ENCODE peak calls at places on chromosomes 11 and 22, in nine cellular contexts. One of them, this sample, is unnamed. For H3K9me3 and H3K4me1, the result is how much of the 10 kb centered on the place peaks cover.

GRCh38 chr11:124762077-124762623 is at the start of gene ESAM:
- DNase-seq in Peyer's patch: peak
- DNase-seq in A549: peak
- DNase-seq in cardiac muscle cell: peak
- DNase-seq in psoas muscle: peak
- DNase-seq in GM23248: peak
- DNase-seq in SJSA1: no peak
- DNase-seq in H9: peak
- DNase-seq in CD4-positive, CD25-positive, alpha-beta regulatory T cell: peak
- DNase-seq in this sample: no peak

GRCh38 chr11:124760806-124761205 is 1.3 kb downstream of the ESAM start:
- DNase-seq in Peyer's patch: no peak
- DNase-seq in A549: no peak
- DNase-seq in cardiac muscle cell: no peak
- DNase-seq in psoas muscle: no peak
- DNase-seq in GM23248: no peak
- DNase-seq in SJSA1: no peak
- DNase-seq in H9: no peak
- DNase-seq in CD4-positive, CD25-positive, alpha-beta regulatory T cell: no peak
- DNase-seq in this sample: no peak

GRCh38 chr11:18243783-18244362 is 4.6 kb downstream of the SAA2 start:
- DNase-seq in Peyer's patch: peak
- DNase-seq in A549: peak
- DNase-seq in cardiac muscle cell: peak
- DNase-seq in psoas muscle: no peak
- DNase-seq in GM23248: peak
- DNase-seq in SJSA1: peak
- DNase-seq in H9: peak
- DNase-seq in CD4-positive, CD25-positive, alpha-beta regulatory T cell: peak
- DNase-seq in this sample: peak

GRCh38 chr11:110710520-110711381 is 1.5 kb downstream of the ARHGAP20 start:
- DNase-seq in Peyer's patch: peak
- DNase-seq in A549: no peak
- DNase-seq in cardiac muscle cell: peak
- DNase-seq in psoas muscle: peak
- DNase-seq in GM23248: peak
- DNase-seq in SJSA1: peak
- DNase-seq in H9: peak
- DNase-seq in CD4-positive, CD25-positive, alpha-beta regulatory T cell: no peak
- DNase-seq in this sample: peak

GRCh38 chr11:128708660-128709059 is 14.8 kb downstream of the FLI1 start:
- DNase-seq in Peyer's patch: no peak
- DNase-seq in A549: no peak
- DNase-seq in cardiac muscle cell: no peak
- DNase-seq in psoas muscle: no peak
- DNase-seq in GM23248: no peak
- DNase-seq in SJSA1: no peak
- DNase-seq in H9: no peak
- DNase-seq in CD4-positive, CD25-positive, alpha-beta regulatory T cell: no peak
- DNase-seq in this sample: no peak

GRCh38 chr11:68420171-68420570 is 40.4 kb upstream of the PPP6R3 start:
- DNase-seq in Peyer's patch: no peak
- DNase-seq in A549: no peak
- DNase-seq in cardiac muscle cell: no peak
- DNase-seq in psoas muscle: no peak
- DNase-seq in GM23248: no peak
- DNase-seq in SJSA1: no peak
- DNase-seq in H9: no peak
- DNase-seq in CD4-positive, CD25-positive, alpha-beta regulatory T cell: no peak
- DNase-seq in this sample: no peak

GRCh38 chr11:124717786-124718634 is 21.7 kb upstream of the NRGN start:
- DNase-seq in Peyer's patch: no peak
- DNase-seq in A549: no peak
- DNase-seq in cardiac muscle cell: peak
- DNase-seq in psoas muscle: peak
- DNase-seq in GM23248: peak
- DNase-seq in SJSA1: no peak
- DNase-seq in H9: peak
- DNase-seq in CD4-positive, CD25-positive, alpha-beta regulatory T cell: no peak
- DNase-seq in this sample: no peak

GRCh38 chr11:58616594-58616993 is 5.9 kb upstream of the CNTF start:
- DNase-seq in Peyer's patch: no peak
- DNase-seq in A549: peak
- DNase-seq in cardiac muscle cell: no peak
- DNase-seq in psoas muscle: peak
- DNase-seq in GM23248: peak
- DNase-seq in SJSA1: peak
- DNase-seq in H9: no peak
- DNase-seq in CD4-positive, CD25-positive, alpha-beta regulatory T cell: no peak
- DNase-seq in this sample: peak

GRCh38 chr11:26247340-26247739 is 84.6 kb upstream of the ANO3 start:
- DNase-seq in Peyer's patch: no peak
- DNase-seq in A549: no peak
- DNase-seq in cardiac muscle cell: no peak
- DNase-seq in psoas muscle: no peak
- DNase-seq in GM23248: peak
- DNase-seq in SJSA1: no peak
- DNase-seq in H9: no peak
- DNase-seq in CD4-positive, CD25-positive, alpha-beta regulatory T cell: no peak
- DNase-seq in this sample: no peak

GRCh38 chr11:112837162-112837826 is 123.9 kb upstream of the NCAM1 start:
- DNase-seq in Peyer's patch: no peak
- DNase-seq in A549: peak
- DNase-seq in cardiac muscle cell: peak
- DNase-seq in psoas muscle: no peak
- DNase-seq in GM23248: peak
- DNase-seq in SJSA1: no peak
- DNase-seq in H9: peak
- DNase-seq in CD4-positive, CD25-positive, alpha-beta regulatory T cell: no peak
- DNase-seq in this sample: no peak

GRCh38 chr11:16242806-16243205 is 113.5 kb downstream of the SOX6 start:
- DNase-seq in Peyer's patch: no peak
- DNase-seq in A549: no peak
- DNase-seq in cardiac muscle cell: no peak
- DNase-seq in psoas muscle: no peak
- DNase-seq in GM23248: no peak
- DNase-seq in SJSA1: no peak
- DNase-seq in H9: no peak
- DNase-seq in CD4-positive, CD25-positive, alpha-beta regulatory T cell: no peak
- DNase-seq in this sample: no peak

GRCh38 chr11:34632105-34632780 is 11.3 kb downstream of the EHF start:
- DNase-seq in Peyer's patch: no peak
- DNase-seq in A549: peak
- DNase-seq in cardiac muscle cell: no peak
- DNase-seq in psoas muscle: peak
- DNase-seq in GM23248: peak
- DNase-seq in SJSA1: no peak
- DNase-seq in H9: no peak
- DNase-seq in CD4-positive, CD25-positive, alpha-beta regulatory T cell: no peak
- DNase-seq in this sample: peak

DNA sequence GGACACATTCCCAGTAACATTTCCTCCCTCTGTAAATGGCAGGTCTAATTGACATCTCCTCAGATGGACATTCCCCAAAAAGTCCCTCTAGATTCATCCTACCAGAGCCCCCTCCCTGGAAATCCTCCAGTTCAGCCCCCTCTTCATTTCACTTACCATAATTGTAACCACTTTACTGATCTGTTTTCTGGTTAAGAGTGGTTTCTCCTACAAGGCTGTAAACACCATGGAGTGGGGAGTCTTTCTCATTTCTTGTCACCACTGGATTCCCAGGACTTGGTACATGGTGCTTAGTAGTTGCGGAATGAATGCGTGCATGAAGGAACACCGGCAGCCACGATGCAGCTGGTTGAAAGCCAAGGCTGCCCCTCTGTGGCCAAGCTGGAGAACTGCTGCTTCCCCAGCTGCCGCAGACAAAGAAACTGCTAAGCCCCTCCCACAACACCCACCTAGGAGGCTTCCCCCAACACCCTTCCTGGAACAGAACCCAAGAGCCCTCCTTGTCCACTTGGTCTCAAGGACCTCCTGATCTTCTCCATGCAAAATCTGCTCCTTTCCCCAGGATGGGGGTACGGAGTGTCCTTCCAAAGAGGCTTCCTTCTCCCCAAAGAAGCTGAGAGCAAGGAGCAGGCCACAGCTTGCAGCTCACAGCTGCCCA is 18.6 kb upstream of the SCARF2 start:
- DNase-seq in Peyer's patch: peak
- DNase-seq in A549: peak
- DNase-seq in cardiac muscle cell: peak
- DNase-seq in psoas muscle: peak
- DNase-seq in GM23248: peak
- DNase-seq in SJSA1: peak
- DNase-seq in H9: peak
- DNase-seq in CD4-positive, CD25-positive, alpha-beta regulatory T cell: peak
- DNase-seq in this sample: peak
- H3K9me3 ChIP-seq in Peyer's patch: under half
- H3K9me3 ChIP-seq in A549: under half
- H3K9me3 ChIP-seq in cardiac muscle cell: under half
- H3K9me3 ChIP-seq in psoas muscle: under half
- H3K9me3 ChIP-seq in GM23248: under half
- H3K9me3 ChIP-seq in SJSA1: under half
- H3K9me3 ChIP-seq in H9: under half
- H3K9me3 ChIP-seq in CD4-positive, CD25-positive, alpha-beta regulatory T cell: under half
- H3K9me3 ChIP-seq in this sample: under half

GRCh38 chr11:65262381-65262680 is 569 bp downstream of the POLA2 start:
- DNase-seq in Peyer's patch: no peak
- DNase-seq in A549: no peak
- DNase-seq in cardiac muscle cell: no peak
- DNase-seq in psoas muscle: no peak
- DNase-seq in GM23248: peak
- DNase-seq in SJSA1: no peak
- DNase-seq in H9: no peak
- DNase-seq in CD4-positive, CD25-positive, alpha-beta regulatory T cell: peak
- DNase-seq in this sample: peak

GRCh38 chr11:65261591-65262380 is at the start of gene POLA2:
- DNase-seq in Peyer's patch: peak
- DNase-seq in A549: peak
- DNase-seq in cardiac muscle cell: peak
- DNase-seq in psoas muscle: peak
- DNase-seq in GM23248: peak
- DNase-seq in SJSA1: peak
- DNase-seq in H9: peak
- DNase-seq in CD4-positive, CD25-positive, alpha-beta regulatory T cell: peak
- DNase-seq in this sample: peak

GRCh38 chr11:65260756-65261590 is 789 bp upstream of the POLA2 start:
- DNase-seq in Peyer's patch: no peak
- DNase-seq in A549: no peak
- DNase-seq in cardiac muscle cell: peak
- DNase-seq in psoas muscle: no peak
- DNase-seq in GM23248: no peak
- DNase-seq in SJSA1: no peak
- DNase-seq in H9: no peak
- DNase-seq in CD4-positive, CD25-positive, alpha-beta regulatory T cell: no peak
- DNase-seq in this sample: no peak

GRCh38 chr11:65258988-65259387 is 2.8 kb upstream of the POLA2 start:
- DNase-seq in Peyer's patch: no peak
- DNase-seq in A549: no peak
- DNase-seq in cardiac muscle cell: no peak
- DNase-seq in psoas muscle: no peak
- DNase-seq in GM23248: no peak
- DNase-seq in SJSA1: no peak
- DNase-seq in H9: no peak
- DNase-seq in CD4-positive, CD25-positive, alpha-beta regulatory T cell: no peak
- DNase-seq in this sample: no peak

DNA sequence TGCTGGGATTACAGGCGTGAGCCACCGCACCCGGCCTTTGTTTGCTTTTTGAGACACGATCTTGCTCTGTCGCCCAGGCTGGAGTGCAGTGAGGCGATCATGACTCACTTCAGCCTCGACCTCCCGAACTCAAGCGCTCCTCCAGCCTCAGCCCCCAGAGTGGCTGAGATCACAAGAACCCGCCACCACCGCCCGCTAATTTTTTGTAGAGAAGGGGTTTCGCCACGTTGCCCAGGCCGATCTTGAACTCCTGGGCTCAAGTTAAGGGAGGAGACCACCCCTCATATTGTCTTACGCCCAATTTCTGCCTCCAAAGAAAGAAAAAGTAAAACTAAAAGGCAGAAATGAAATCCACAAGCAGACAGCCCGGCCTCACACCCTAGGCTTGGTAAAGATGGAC is 1.5 kb upstream of the POLA2 start:
- DNase-seq in Peyer's patch: no peak
- DNase-seq in A549: no peak
- DNase-seq in cardiac muscle cell: no peak
- DNase-seq in psoas muscle: no peak
- DNase-seq in GM23248: no peak
- DNase-seq in SJSA1: no peak
- DNase-seq in H9: no peak
- DNase-seq in CD4-positive, CD25-positive, alpha-beta regulatory T cell: no peak
- DNase-seq in this sample: no peak
- H3K4me1 ChIP-seq in Peyer's patch: under half
- H3K4me1 ChIP-seq in A549: under half
- H3K4me1 ChIP-seq in cardiac muscle cell: under half
- H3K4me1 ChIP-seq in psoas muscle: under half
- H3K4me1 ChIP-seq in GM23248: under half
- H3K4me1 ChIP-seq in SJSA1: under half
- H3K4me1 ChIP-seq in H9: under half
- H3K4me1 ChIP-seq in CD4-positive, CD25-positive, alpha-beta regulatory T cell: under half
- H3K4me1 ChIP-seq in this sample: under half

DNA sequence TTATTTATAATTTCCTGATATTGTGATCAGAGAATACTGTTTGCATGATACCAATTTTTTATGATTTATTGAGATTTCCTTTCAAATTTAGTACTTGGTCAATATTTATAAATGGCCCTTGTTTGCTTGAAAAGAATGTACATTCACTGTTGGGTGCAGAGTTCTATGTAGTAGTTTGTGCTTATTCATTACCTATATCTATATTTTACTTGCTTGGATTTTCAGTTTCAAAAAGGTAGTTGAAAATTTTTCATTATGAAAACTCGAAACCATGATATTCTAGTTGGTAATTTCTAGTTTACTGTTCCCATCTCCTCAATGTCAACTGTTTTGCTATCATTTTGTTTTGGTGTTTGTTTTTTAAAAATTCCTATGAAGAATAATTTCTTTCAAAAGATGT is 155.7 kb downstream of the AASDHPPT start:
- DNase-seq in Peyer's patch: no peak
- DNase-seq in A549: no peak
- DNase-seq in cardiac muscle cell: no peak
- DNase-seq in psoas muscle: no peak
- DNase-seq in GM23248: no peak
- DNase-seq in SJSA1: no peak
- DNase-seq in H9: no peak
- DNase-seq in CD4-positive, CD25-positive, alpha-beta regulatory T cell: no peak
- DNase-seq in this sample: no peak
- H3K9me3 ChIP-seq in Peyer's patch: under half
- H3K9me3 ChIP-seq in A549: under half
- H3K9me3 ChIP-seq in cardiac muscle cell: under half
- H3K9me3 ChIP-seq in psoas muscle: under half
- H3K9me3 ChIP-seq in GM23248: under half
- H3K9me3 ChIP-seq in SJSA1: under half
- H3K9me3 ChIP-seq in H9: under half
- H3K9me3 ChIP-seq in CD4-positive, CD25-positive, alpha-beta regulatory T cell: under half
- H3K9me3 ChIP-seq in this sample: under half

DNA sequence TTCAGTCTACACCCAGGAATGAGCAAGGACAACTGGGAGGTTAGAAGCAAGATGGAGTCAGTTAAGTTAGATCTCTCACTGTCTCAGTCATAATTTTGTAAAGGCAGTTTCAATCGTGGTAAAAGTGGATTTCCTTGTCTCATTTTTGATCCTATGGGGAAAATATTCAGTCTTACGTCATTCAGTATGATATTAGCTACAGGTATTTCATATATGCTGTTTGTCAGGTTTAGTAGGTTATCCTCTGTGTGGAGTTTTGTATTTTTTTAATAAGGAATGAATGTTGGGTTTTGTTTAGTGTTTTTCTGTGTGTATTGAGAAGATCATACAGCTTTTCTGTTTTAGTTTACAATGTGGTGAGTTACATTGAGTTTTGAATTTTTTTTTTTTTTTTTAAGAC is 11.8 kb downstream of the SPECC1L start:
- DNase-seq in Peyer's patch: no peak
- DNase-seq in A549: no peak
- DNase-seq in cardiac muscle cell: no peak
- DNase-seq in psoas muscle: no peak
- DNase-seq in GM23248: no peak
- DNase-seq in SJSA1: no peak
- DNase-seq in H9: no peak
- DNase-seq in CD4-positive, CD25-positive, alpha-beta regulatory T cell: no peak
- DNase-seq in this sample: no peak
- H3K4me1 ChIP-seq in Peyer's patch: under half
- H3K4me1 ChIP-seq in A549: under half
- H3K4me1 ChIP-seq in cardiac muscle cell: under half
- H3K4me1 ChIP-seq in psoas muscle: under half
- H3K4me1 ChIP-seq in GM23248: under half
- H3K4me1 ChIP-seq in SJSA1: under half
- H3K4me1 ChIP-seq in H9: under half
- H3K4me1 ChIP-seq in CD4-positive, CD25-positive, alpha-beta regulatory T cell: under half
- H3K4me1 ChIP-seq in this sample: under half